ENCODE peak calls at places on chromosome 3, in five cellular contexts. Z, U, L, H and K are unnamed samples. For H3K4me1, the result is how much of the 10 kb centered on the place peaks cover.

GRCh38 chr3:156271995-156272719 is 151.8 kb downstream of the KCNAB1 start:
- DNase-seq in Z (no peak), U (no peak), L (no peak), H (no peak), K (no peak)

GRCh38 chr3:139695007-139695406 is 17.2 kb upstream of the NMNAT3 start:
- DNase-seq in Z (no peak), U (no peak), L (no peak), H (no peak), K (no peak)

GRCh38 chr3:94460914-94461313 is 398.1 kb downstream of the NSUN3 start:
- DNase-seq in Z (no peak), U (no peak), L (no peak), H (no peak), K (no peak)

GRCh38 chr3:151925876-151926275 is 52.4 kb downstream of the SUCNR1 start:
- DNase-seq in Z (no peak), U (peak), L (no peak), H (no peak), K (no peak)

GRCh38 chr3:50321146-50321843 is 1.2 kb downstream of the HYAL2 start:
- DNase-seq in Z (peak), U (peak), L (peak), H (peak), K (peak)

GRCh38 chr3:145145461-145145860 is 1015.5 kb downstream of the PLOD2 start:
- DNase-seq in Z (no peak), U (peak), L (no peak), H (no peak), K (no peak)

GRCh38 chr3:14885307-14885706 is 62.1 kb upstream of the NR2C2 start:
- DNase-seq in Z (no peak), U (no peak), L (no peak), H (no peak), K (peak)

GRCh38 chr3:19543212-19543841 is 390.7 kb downstream of the EFHB start:
- DNase-seq in Z (no peak), U (no peak), L (peak), H (no peak), K (no peak)

GRCh38 chr3:2458816-2459215 is 360.1 kb downstream of the CNTN4 start:
- DNase-seq in Z (no peak), U (no peak), L (no peak), H (no peak), K (no peak)

GRCh38 chr3:123559040-123559861 is 25.6 kb downstream of the HACD2 start:
- DNase-seq in Z (no peak), U (peak), L (no peak), H (no peak), K (no peak)

GRCh38 chr3:122682016-122682374 is 1.4 kb downstream of the PARP14 start:
- DNase-seq in Z (no peak), U (no peak), L (no peak), H (no peak), K (no peak)

GRCh38 chr3:87082806-87083440 is 92.0 kb upstream of the VGLL3 start:
- DNase-seq in Z (no peak), U (peak), L (peak), H (no peak), K (no peak)

GRCh38 chr3:127035672-127036071 is 52.8 kb downstream of the PLXNA1 start:
- DNase-seq in Z (no peak), U (no peak), L (no peak), H (peak), K (peak)

GRCh38 chr3:52056521-52056967 is at the start of gene DUSP7:
- DNase-seq in Z (no peak), U (no peak), L (peak), H (peak), K (peak)

GRCh38 chr3:142356818-142357217 is 91.0 kb downstream of the XRN1 start:
- DNase-seq in Z (no peak), U (no peak), L (no peak), H (no peak), K (no peak)

GRCh38 chr3:197339841-197340520 is 41.6 kb upstream of the DLG1 start:
- DNase-seq in Z (no peak), U (no peak), L (no peak), H (peak), K (no peak)

DNA sequence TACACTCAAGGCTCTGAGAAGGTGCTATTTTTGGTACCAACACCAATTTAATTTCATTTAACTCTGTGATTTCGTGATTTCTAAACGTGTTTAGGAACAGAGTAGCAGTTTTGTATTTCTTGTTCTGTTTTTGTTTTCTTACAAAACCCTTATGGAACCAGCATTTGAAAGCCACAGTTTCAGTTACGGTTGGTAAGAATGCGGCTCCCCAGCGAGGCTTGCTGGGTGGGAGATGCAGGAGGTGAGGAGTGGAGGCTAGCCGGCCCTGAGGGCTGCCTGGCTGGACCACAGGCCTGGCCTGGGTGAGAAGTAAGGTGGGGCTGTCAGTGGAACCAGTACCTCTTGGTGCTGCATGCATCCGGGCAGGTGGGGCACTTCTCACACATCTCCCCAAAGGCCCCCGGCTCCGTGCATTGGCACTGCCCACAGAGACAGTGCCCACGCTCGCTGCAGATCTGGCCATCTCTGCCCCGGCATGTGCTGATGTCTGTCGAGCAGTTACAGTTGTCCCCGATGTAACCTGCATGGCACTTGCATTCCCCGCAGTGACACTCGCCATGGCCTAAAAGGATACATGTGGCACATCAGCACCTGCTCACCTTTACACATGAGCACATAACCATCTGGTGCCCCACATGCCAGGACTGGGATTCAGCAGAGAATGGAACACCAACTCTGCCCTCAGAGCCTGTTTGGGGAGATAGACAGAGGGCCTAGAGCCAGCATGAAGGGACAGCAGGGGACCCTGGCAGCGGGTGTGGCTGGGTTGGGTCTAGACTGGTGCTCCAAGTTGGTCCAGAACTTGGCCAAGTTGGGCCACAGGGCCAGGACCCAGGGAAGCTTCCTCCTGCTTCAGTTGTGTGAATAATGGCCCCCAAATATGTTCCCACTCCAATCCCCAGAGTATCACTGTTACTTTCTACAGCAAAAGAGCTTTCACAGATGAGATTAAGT is 43.4 kb downstream of the UMPS start:
- DNase-seq in Z (no peak), U (no peak), L (no peak), H (no peak), K (peak)
- H3K4me1 ChIP-seq in Z (half or more), U (half or more), L (under half), H (under half), K (under half)

DNA sequence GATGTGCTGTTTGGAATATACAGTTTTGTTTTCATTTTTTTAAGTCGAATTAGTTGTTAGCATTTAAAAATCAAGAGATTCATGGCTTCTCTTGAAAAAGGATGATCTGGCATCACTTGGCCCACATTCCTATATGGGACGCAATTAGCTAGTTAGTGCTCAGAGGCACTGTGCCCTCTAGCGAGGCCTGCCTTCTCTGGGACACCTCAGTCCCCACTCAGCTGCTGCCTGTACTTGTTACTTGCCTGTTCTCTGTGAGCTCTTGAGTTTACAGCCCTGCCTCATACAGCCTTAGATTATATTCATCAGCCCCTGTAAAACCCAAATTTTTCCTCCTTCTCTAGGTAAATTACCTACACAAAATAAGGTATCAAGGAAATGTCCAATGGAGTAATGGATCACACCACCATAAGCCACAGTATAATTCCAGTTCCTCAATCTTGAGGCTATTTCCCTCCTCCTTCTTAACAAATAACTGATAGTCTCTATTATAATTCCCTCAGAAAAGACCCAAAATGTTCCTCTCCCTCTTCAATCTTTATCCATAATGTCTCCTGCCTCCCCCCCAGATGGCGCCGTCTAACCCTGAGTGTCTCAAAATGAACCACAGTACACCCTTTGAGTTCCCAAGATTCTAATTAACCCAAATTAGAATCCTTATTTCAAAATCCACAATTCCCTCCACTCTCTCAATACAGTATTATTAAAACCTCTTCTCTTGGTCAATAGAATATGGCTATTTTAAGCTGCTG is 2.7 kb downstream of the ZMAT3 start:
- DNase-seq in Z (no peak), U (peak), L (no peak), H (peak), K (no peak)
- TF ChIP-seq CTCF in Z (no peak), U (peak), L (peak), H (no peak), K (no peak)

GRCh38 chr3:185537369-185537970 is 14.9 kb downstream of the LIPH start:
- DNase-seq in Z (peak), U (peak), L (no peak), H (peak), K (peak)
- TF ChIP-seq POLR2AphosphoS5 in Z (peak), U (no peak), L (no peak), H (no peak), K (no peak)

DNA sequence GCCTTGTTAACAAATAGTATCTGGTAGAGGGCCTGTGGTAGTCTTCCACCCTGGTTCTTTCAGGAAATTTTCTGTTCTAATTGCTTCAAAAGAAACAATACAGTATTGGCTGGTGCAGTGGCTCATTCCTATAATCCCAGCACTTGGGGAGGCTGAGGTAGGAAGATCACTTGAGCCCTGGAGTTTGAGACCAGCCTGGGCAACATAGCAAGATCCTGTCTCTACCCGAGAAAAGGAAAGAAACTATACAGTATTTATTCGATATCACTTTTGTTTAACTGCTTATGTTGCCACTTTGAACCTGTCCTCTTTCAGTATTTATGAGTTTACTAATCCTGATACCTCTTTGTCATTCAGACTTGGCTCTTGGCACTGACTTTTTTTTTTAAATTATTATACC is 4.5 kb downstream of the MKRN2 start:
- DNase-seq in Z (no peak), U (no peak), L (no peak), H (no peak), K (no peak)
- H3K4me1 ChIP-seq in Z (half or more), U (under half), L (under half), H (under half), K (under half)